ENCODE peak calls at places on chromosome 19, in four cellular contexts. One of them, this sample, is unnamed. For H3K27me3, the result is how much of the 10 kb centered on the place peaks cover.

GRCh38 chr19:15836345-15836594 is 20.8 kb upstream of the OR10H1 start:
- DNase-seq in neural progenitor cell: no peak
- DNase-seq in lower lobe of right lung: no peak
- DNase-seq in Peyer's patch: no peak
- DNase-seq in this sample: peak

GRCh38 chr19:21463449-21464105 is 41.8 kb upstream of the ZNF429 start:
- DNase-seq in lower lobe of right lung: peak
- DNase-seq in neural progenitor cell: peak
- DNase-seq in Peyer's patch: no peak
- DNase-seq in this sample: no peak

GRCh38 chr19:18379803-18380747 is 5.9 kb upstream of the GDF15 start:
- DNase-seq in neural progenitor cell: no peak
- DNase-seq in Peyer's patch: peak
- DNase-seq in lower lobe of right lung: peak
- DNase-seq in this sample: no peak

GRCh38 chr19:53958168-53958571 is 4.6 kb upstream of the CACNG8 start:
- DNase-seq in lower lobe of right lung: no peak
- DNase-seq in neural progenitor cell: peak
- DNase-seq in Peyer's patch: no peak
- DNase-seq in this sample: no peak

GRCh38 chr19:31214997-31215396 is 134.2 kb downstream of the TSHZ3 start:
- DNase-seq in Peyer's patch: no peak
- DNase-seq in lower lobe of right lung: no peak
- DNase-seq in neural progenitor cell: no peak
- DNase-seq in this sample: no peak

GRCh38 chr19:45463241-45463640 is 4.6 kb upstream of the FOSB start:
- DNase-seq in lower lobe of right lung: no peak
- DNase-seq in Peyer's patch: no peak
- DNase-seq in neural progenitor cell: no peak
- DNase-seq in this sample: no peak

GRCh38 chr19:16153582-16154336 is 10.3 kb downstream of the HSH2D start:
- DNase-seq in neural progenitor cell: peak
- DNase-seq in lower lobe of right lung: no peak
- DNase-seq in Peyer's patch: no peak
- DNase-seq in this sample: no peak

GRCh38 chr19:33245948-33246728 is 20.5 kb upstream of the SLC7A10 start:
- DNase-seq in Peyer's patch: no peak
- DNase-seq in lower lobe of right lung: peak
- DNase-seq in neural progenitor cell: no peak
- DNase-seq in this sample: no peak

GRCh38 chr19:44722131-44723121 is 23.5 kb downstream of the CEACAM16 start:
- DNase-seq in neural progenitor cell: no peak
- DNase-seq in lower lobe of right lung: no peak
- DNase-seq in Peyer's patch: no peak
- DNase-seq in this sample: no peak

GRCh38 chr19:16588089-16588823 is 16.0 kb upstream of the SLC35E1 start:
- DNase-seq in neural progenitor cell: no peak
- DNase-seq in Peyer's patch: peak
- DNase-seq in lower lobe of right lung: no peak
- DNase-seq in this sample: peak

GRCh38 chr19:33621811-33622504 is at the start of gene CHST8:
- DNase-seq in neural progenitor cell: peak
- DNase-seq in lower lobe of right lung: no peak
- DNase-seq in Peyer's patch: no peak
- DNase-seq in this sample: no peak

GRCh38 chr19:8577247-8577646 is at the start of gene MYO1F:
- DNase-seq in lower lobe of right lung: peak
- DNase-seq in neural progenitor cell: no peak
- DNase-seq in Peyer's patch: peak
- DNase-seq in this sample: no peak

GRCh38 chr19:10327793-10328192 is 5.5 kb downstream of the RAVER1 start:
- DNase-seq in neural progenitor cell: no peak
- DNase-seq in lower lobe of right lung: no peak
- DNase-seq in Peyer's patch: no peak
- DNase-seq in this sample: no peak

GRCh38 chr19:42658148-42658547 is 63.4 kb upstream of the CEACAM8 start:
- DNase-seq in Peyer's patch: no peak
- DNase-seq in lower lobe of right lung: no peak
- DNase-seq in neural progenitor cell: no peak
- DNase-seq in this sample: no peak

GRCh38 chr19:7382694-7383093 is 34.0 kb downstream of the ARHGEF18 start:
- DNase-seq in lower lobe of right lung: no peak
- DNase-seq in neural progenitor cell: peak
- DNase-seq in Peyer's patch: no peak
- DNase-seq in this sample: no peak

GRCh38 chr19:17303940-17304267 is 679 bp upstream of the ABHD8 start:
- DNase-seq in Peyer's patch: no peak
- DNase-seq in neural progenitor cell: no peak
- DNase-seq in lower lobe of right lung: peak
- DNase-seq in this sample: no peak

GRCh38 chr19:17522988-17523872 is 11.8 kb downstream of the PGLS start:
- DNase-seq in Peyer's patch: peak
- DNase-seq in neural progenitor cell: no peak
- DNase-seq in lower lobe of right lung: peak
- DNase-seq in this sample: no peak

GRCh38 chr19:18020212-18021067 is 12.5 kb downstream of the ARRDC2 start:
- DNase-seq in Peyer's patch: peak
- DNase-seq in lower lobe of right lung: peak
- DNase-seq in neural progenitor cell: no peak
- DNase-seq in this sample: no peak

GRCh38 chr19:35468637-35469036 is 20.6 kb downstream of the FFAR2 start:
- DNase-seq in Peyer's patch: peak
- DNase-seq in lower lobe of right lung: peak
- DNase-seq in neural progenitor cell: peak
- DNase-seq in this sample: peak

GRCh38 chr19:18764591-18765051 is 26.5 kb downstream of the COMP start:
- DNase-seq in lower lobe of right lung: no peak
- DNase-seq in Peyer's patch: no peak
- DNase-seq in neural progenitor cell: no peak
- DNase-seq in this sample: no peak

GRCh38 chr19:17357078-17357666 is 19.8 kb downstream of the GTPBP3 start:
- DNase-seq in lower lobe of right lung: no peak
- DNase-seq in neural progenitor cell: no peak
- DNase-seq in Peyer's patch: no peak
- DNase-seq in this sample: no peak

GRCh38 chr19:43675269-43675879 is 5.4 kb upstream of the PLAUR start:
- DNase-seq in neural progenitor cell: no peak
- DNase-seq in lower lobe of right lung: no peak
- DNase-seq in Peyer's patch: peak
- DNase-seq in this sample: no peak

GRCh38 chr19:33971073-33971472 is 174.4 kb downstream of the KCTD15 start:
- DNase-seq in Peyer's patch: no peak
- DNase-seq in lower lobe of right lung: no peak
- DNase-seq in neural progenitor cell: no peak
- DNase-seq in this sample: no peak

GRCh38 chr19:16660763-16661479 is at the start of gene TMEM38A:
- DNase-seq in lower lobe of right lung: peak
- DNase-seq in neural progenitor cell: peak
- DNase-seq in Peyer's patch: peak
- DNase-seq in this sample: peak

GRCh38 chr19:9309974-9310446 is 372 bp upstream of the ZNF699 start:
- DNase-seq in neural progenitor cell: peak
- DNase-seq in Peyer's patch: peak
- DNase-seq in lower lobe of right lung: peak
- DNase-seq in this sample: no peak

GRCh38 chr19:31226536-31226935 is 122.7 kb downstream of the TSHZ3 start:
- DNase-seq in Peyer's patch: no peak
- DNase-seq in lower lobe of right lung: no peak
- DNase-seq in neural progenitor cell: no peak
- DNase-seq in this sample: no peak

GRCh38 chr19:38061294-38061693 is 154.3 kb downstream of the SIPA1L3 start:
- DNase-seq in neural progenitor cell: no peak
- DNase-seq in lower lobe of right lung: no peak
- DNase-seq in Peyer's patch: no peak
- DNase-seq in this sample: no peak

GRCh38 chr19:43768273-43769050 is 12.3 kb downstream of the KCNN4 start:
- DNase-seq in Peyer's patch: no peak
- DNase-seq in lower lobe of right lung: peak
- DNase-seq in neural progenitor cell: no peak
- DNase-seq in this sample: no peak

GRCh38 chr19:10392120-10392519 is 11.2 kb downstream of the CDC37 start:
- DNase-seq in Peyer's patch: no peak
- DNase-seq in lower lobe of right lung: no peak
- DNase-seq in neural progenitor cell: no peak
- DNase-seq in this sample: no peak

GRCh38 chr19:58386576-58387337 is at the start of gene RPS5:
- DNase-seq in Peyer's patch: peak
- DNase-seq in neural progenitor cell: peak
- DNase-seq in lower lobe of right lung: peak
- DNase-seq in this sample: peak

GRCh38 chr19:58388175-58388526 is 1.1 kb downstream of the RPS5 start:
- DNase-seq in neural progenitor cell: no peak
- DNase-seq in Peyer's patch: no peak
- DNase-seq in lower lobe of right lung: no peak
- DNase-seq in this sample: no peak

GRCh38 chr19:58385313-58386165 is 1.5 kb upstream of the RPS5 start:
- DNase-seq in Peyer's patch: no peak
- DNase-seq in neural progenitor cell: no peak
- DNase-seq in lower lobe of right lung: peak
- DNase-seq in this sample: no peak

GRCh38 chr19:58386166-58386575 is 898 bp upstream of the RPS5 start:
- DNase-seq in neural progenitor cell: no peak
- DNase-seq in lower lobe of right lung: no peak
- DNase-seq in Peyer's patch: no peak
- DNase-seq in this sample: no peak

DNA sequence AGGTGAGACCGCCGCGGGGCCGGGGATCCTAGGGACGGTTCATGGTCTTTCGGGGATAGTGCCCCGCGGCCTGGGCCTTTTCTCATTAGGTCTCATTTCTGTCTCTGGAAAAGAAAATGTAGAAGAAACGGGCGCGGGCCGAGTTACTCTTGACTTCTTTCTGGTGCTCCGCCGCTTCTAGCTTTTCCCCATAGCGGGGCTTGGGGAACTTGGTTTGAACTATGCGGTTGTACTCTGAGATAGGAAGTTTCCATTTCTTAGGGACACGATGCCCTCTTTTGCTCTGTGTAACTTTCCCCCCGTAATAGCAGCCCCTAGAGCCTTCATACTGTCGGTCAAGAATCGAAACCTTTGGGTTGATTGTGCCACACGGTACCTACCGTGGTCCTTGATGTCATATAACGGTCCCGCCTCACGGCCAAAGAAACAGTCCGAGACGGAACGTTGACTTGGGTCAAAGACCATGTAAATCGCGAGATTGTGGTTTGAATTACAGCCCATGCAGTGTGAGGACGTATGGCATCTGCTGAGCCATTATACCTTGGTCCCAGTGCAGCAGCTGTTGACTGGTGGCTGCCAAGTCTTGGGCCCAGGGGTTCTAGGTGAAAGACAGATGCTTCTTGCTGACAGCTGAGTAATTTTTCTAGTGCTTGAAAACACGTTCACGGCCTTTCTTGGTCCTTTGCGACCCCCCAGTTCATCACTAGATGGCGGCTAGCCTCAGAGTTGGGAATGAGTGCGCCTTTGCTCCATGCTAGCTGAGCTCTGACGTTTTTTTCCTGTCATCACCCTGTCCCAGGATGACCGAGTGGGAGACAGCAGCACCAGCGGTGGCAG is 487 bp downstream of the RPS5 start:
- DNase-seq in neural progenitor cell: no peak
- DNase-seq in Peyer's patch: no peak
- DNase-seq in lower lobe of right lung: no peak
- DNase-seq in this sample: no peak
- TF ChIP-seq CTCF in neural progenitor cell: peak
- TF ChIP-seq CTCF in Peyer's patch: no peak
- TF ChIP-seq CTCF in lower lobe of right lung: no peak
- TF ChIP-seq CTCF in this sample: no peak

GRCh38 chr19:48541813-48542212 is 10.2 kb upstream of the SULT2B1 start:
- DNase-seq in Peyer's patch: no peak
- DNase-seq in lower lobe of right lung: no peak
- DNase-seq in neural progenitor cell: no peak
- DNase-seq in this sample: no peak
- H3K27ac ChIP-seq in Peyer's patch: no peak
- H3K27ac ChIP-seq in lower lobe of right lung: no peak
- H3K27ac ChIP-seq in neural progenitor cell: no peak
- H3K27ac ChIP-seq in this sample: no peak

GRCh38 chr19:1512671-1513491 is at the start of gene ADAMTSL5:
- DNase-seq in lower lobe of right lung: no peak
- DNase-seq in Peyer's patch: peak
- DNase-seq in neural progenitor cell: peak
- DNase-seq in this sample: peak

GRCh38 chr19:1511989-1512338 is 855 bp downstream of the ADAMTSL5 start:
- DNase-seq in Peyer's patch: no peak
- DNase-seq in lower lobe of right lung: no peak
- DNase-seq in neural progenitor cell: no peak
- DNase-seq in this sample: no peak

GRCh38 chr19:1510807-1511206 is 2.0 kb downstream of the ADAMTSL5 start:
- DNase-seq in neural progenitor cell: no peak
- DNase-seq in lower lobe of right lung: no peak
- DNase-seq in Peyer's patch: no peak
- DNase-seq in this sample: no peak

GRCh38 chr19:1510442-1510806 is 2.4 kb downstream of the ADAMTSL5 start:
- DNase-seq in neural progenitor cell: peak
- DNase-seq in lower lobe of right lung: no peak
- DNase-seq in Peyer's patch: no peak
- DNase-seq in this sample: no peak

GRCh38 chr19:1511318-1511988 is 1.4 kb downstream of the ADAMTSL5 start:
- DNase-seq in lower lobe of right lung: no peak
- DNase-seq in Peyer's patch: no peak
- DNase-seq in neural progenitor cell: no peak
- DNase-seq in this sample: no peak
- H3K27me3 ChIP-seq in lower lobe of right lung: half or more
- H3K27me3 ChIP-seq in Peyer's patch: under half
- H3K27me3 ChIP-seq in neural progenitor cell: half or more
- H3K27me3 ChIP-seq in this sample: under half

DNA sequence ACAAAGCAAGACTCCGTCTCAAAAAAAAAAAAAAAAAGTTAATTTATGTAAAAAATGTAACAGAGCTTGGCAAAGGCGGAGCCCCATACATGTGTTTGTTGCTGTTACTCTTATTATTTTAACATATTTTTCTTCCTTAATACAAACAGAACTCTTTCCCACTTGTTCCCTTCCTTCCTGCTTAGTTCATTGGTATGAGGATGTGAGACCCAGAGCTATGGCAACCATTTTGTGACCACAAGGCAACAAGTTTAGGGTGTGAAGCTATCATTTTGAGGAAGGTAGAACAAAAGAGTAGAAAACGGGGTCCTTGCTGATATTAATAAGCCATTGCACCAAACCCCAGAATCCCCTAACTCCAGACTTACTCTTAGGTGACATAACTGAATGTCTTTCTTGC is 5.4 kb downstream of the IFNL1 start:
- DNase-seq in Peyer's patch: peak
- DNase-seq in lower lobe of right lung: no peak
- DNase-seq in neural progenitor cell: no peak
- DNase-seq in this sample: no peak
- TF ChIP-seq CTCF in Peyer's patch: no peak
- TF ChIP-seq CTCF in lower lobe of right lung: no peak
- TF ChIP-seq CTCF in neural progenitor cell: no peak
- TF ChIP-seq CTCF in this sample: no peak

This sample was measured in CD4-positive, alpha-beta T cell.